ENCODE peak calls at places on chromosomes 1 and 21, in nine cellular contexts. One of them, this sample, is unnamed.

GRCh38 chr1:87449348-87449963 is 120.8 kb downstream of the LMO4 start:
- DNase-seq in COR-L47: peak
- DNase-seq in nephron progenitor cell: no peak
- DNase-seq in mesenchymal stem cell: no peak
- DNase-seq in HEK293T: no peak
- DNase-seq in effector memory CD8-positive, alpha-beta T cell: peak
- DNase-seq in HTR-8/SVneo: no peak
- DNase-seq in mucosa of gallbladder: peak
- DNase-seq in aorta: no peak
- DNase-seq in this sample: no peak

GRCh38 chr1:157198619-157199420 is 60.6 kb upstream of the ETV3 start:
- DNase-seq in COR-L47: no peak
- DNase-seq in nephron progenitor cell: no peak
- DNase-seq in mesenchymal stem cell: no peak
- DNase-seq in HEK293T: no peak
- DNase-seq in effector memory CD8-positive, alpha-beta T cell: no peak
- DNase-seq in HTR-8/SVneo: no peak
- DNase-seq in mucosa of gallbladder: no peak
- DNase-seq in aorta: no peak
- DNase-seq in this sample: no peak

GRCh38 chr1:156742801-156743200 is 1.9 kb upstream of the MRPL24 start:
- DNase-seq in COR-L47: no peak
- DNase-seq in nephron progenitor cell: no peak
- DNase-seq in mesenchymal stem cell: no peak
- DNase-seq in HEK293T: no peak
- DNase-seq in effector memory CD8-positive, alpha-beta T cell: no peak
- DNase-seq in HTR-8/SVneo: no peak
- DNase-seq in mucosa of gallbladder: no peak
- DNase-seq in aorta: peak
- DNase-seq in this sample: no peak

GRCh38 chr1:94949681-94950661 is 23.1 kb upstream of the CNN3 start:
- DNase-seq in COR-L47: peak
- DNase-seq in nephron progenitor cell: no peak
- DNase-seq in mesenchymal stem cell: peak
- DNase-seq in HEK293T: no peak
- DNase-seq in effector memory CD8-positive, alpha-beta T cell: no peak
- DNase-seq in HTR-8/SVneo: peak
- DNase-seq in mucosa of gallbladder: no peak
- DNase-seq in aorta: no peak
- DNase-seq in this sample: peak

GRCh38 chr1:205421728-205422127 is at the start of gene LEMD1:
- DNase-seq in COR-L47: no peak
- DNase-seq in nephron progenitor cell: no peak
- DNase-seq in mesenchymal stem cell: no peak
- DNase-seq in HEK293T: no peak
- DNase-seq in effector memory CD8-positive, alpha-beta T cell: no peak
- DNase-seq in HTR-8/SVneo: no peak
- DNase-seq in mucosa of gallbladder: no peak
- DNase-seq in aorta: no peak
- DNase-seq in this sample: no peak

GRCh38 chr21:45963225-45963555 is 18.4 kb upstream of the COL6A1 start:
- DNase-seq in COR-L47: no peak
- DNase-seq in nephron progenitor cell: no peak
- DNase-seq in mesenchymal stem cell: no peak
- DNase-seq in HEK293T: no peak
- DNase-seq in effector memory CD8-positive, alpha-beta T cell: no peak
- DNase-seq in HTR-8/SVneo: no peak
- DNase-seq in mucosa of gallbladder: no peak
- DNase-seq in aorta: no peak
- DNase-seq in this sample: no peak

GRCh38 chr1:85328713-85329376 is 52.4 kb upstream of the BCL10 start:
- DNase-seq in COR-L47: no peak
- DNase-seq in nephron progenitor cell: no peak
- DNase-seq in mesenchymal stem cell: peak
- DNase-seq in HEK293T: no peak
- DNase-seq in effector memory CD8-positive, alpha-beta T cell: no peak
- DNase-seq in HTR-8/SVneo: peak
- DNase-seq in mucosa of gallbladder: peak
- DNase-seq in aorta: no peak
- DNase-seq in this sample: peak

GRCh38 chr21:37712204-37712934 is 203.9 kb downstream of the KCNJ6 start:
- DNase-seq in COR-L47: peak
- DNase-seq in nephron progenitor cell: peak
- DNase-seq in mesenchymal stem cell: peak
- DNase-seq in HEK293T: peak
- DNase-seq in effector memory CD8-positive, alpha-beta T cell: no peak
- DNase-seq in HTR-8/SVneo: peak
- DNase-seq in mucosa of gallbladder: peak
- DNase-seq in aorta: peak
- DNase-seq in this sample: peak

GRCh38 chr1:210631399-210631798 is 302.7 kb downstream of the HHAT start:
- DNase-seq in COR-L47: no peak
- DNase-seq in nephron progenitor cell: no peak
- DNase-seq in mesenchymal stem cell: no peak
- DNase-seq in HEK293T: no peak
- DNase-seq in effector memory CD8-positive, alpha-beta T cell: no peak
- DNase-seq in HTR-8/SVneo: no peak
- DNase-seq in mucosa of gallbladder: no peak
- DNase-seq in aorta: no peak
- DNase-seq in this sample: no peak

GRCh38 chr1:101769520-101769919 is 227.2 kb downstream of the OLFM3 start:
- DNase-seq in COR-L47: peak
- DNase-seq in nephron progenitor cell: no peak
- DNase-seq in mesenchymal stem cell: peak
- DNase-seq in HEK293T: peak
- DNase-seq in effector memory CD8-positive, alpha-beta T cell: no peak
- DNase-seq in HTR-8/SVneo: no peak
- DNase-seq in mucosa of gallbladder: no peak
- DNase-seq in aorta: no peak
- DNase-seq in this sample: no peak

GRCh38 chr1:23168462-23169218 is at the start of gene LUZP1:
- DNase-seq in COR-L47: peak
- DNase-seq in nephron progenitor cell: peak
- DNase-seq in mesenchymal stem cell: peak
- DNase-seq in HEK293T: peak
- DNase-seq in effector memory CD8-positive, alpha-beta T cell: peak
- DNase-seq in HTR-8/SVneo: peak
- DNase-seq in mucosa of gallbladder: peak
- DNase-seq in aorta: peak
- DNase-seq in this sample: peak